ENCODE peak calls at places on chromosomes 4 and X, in six cellular contexts. E is IMR-90, N is A549, Q is neural progenitor cell, B is pancreas, Z is tibial artery. W is an unnamed sample. For H3K9me3, the result is how much of the 10 kb centered on the place peaks cover.

GRCh38 chr4:34972189-34972588 is 1272.1 kb downstream of the ARAP2 start:
- DNase-seq in Q (no peak), B (no peak), Z (no peak), E (no peak), N (no peak), W (no peak)

GRCh38 chr4:80365928-80366327 is 30.4 kb downstream of the CFAP299 start:
- DNase-seq in B (no peak), Q (peak), Z (no peak), N (peak), E (peak), W (peak)

GRCh38 chr4:140095694-140096482 is 58.1 kb downstream of the MAML3 start:
- DNase-seq in Z (no peak), B (no peak), Q (no peak), N (peak), E (peak), W (no peak)

GRCh38 chrX:103879339-103879738 is 47.3 kb upstream of the RAB9B start:
- DNase-seq in N (no peak), Q (no peak), E (peak), B (no peak), Z (no peak), W (no peak)

GRCh38 chrX:22634081-22634480 is 361.4 kb downstream of the CBLL2 start:
- DNase-seq in Q (no peak), E (peak), B (no peak), N (no peak), Z (no peak), W (no peak)

GRCh38 chrX:16869393-16870094 is 618 bp downstream of the RBBP7 start:
- DNase-seq in N (no peak), Q (peak), Z (peak), B (no peak), E (peak), W (peak)

GRCh38 chr4:89491731-89492235 is 184.2 kb upstream of the GPRIN3 start:
- DNase-seq in B (no peak), Z (no peak), N (no peak), E (no peak), Q (no peak), W (no peak)

GRCh38 chr4:16155503-16156169 is 70.6 kb downstream of the TAPT1 start:
- DNase-seq in B (no peak), Q (no peak), N (no peak), Z (no peak), E (no peak), W (no peak)

GRCh38 chr4:26404597-26405323 is 83.9 kb downstream of the RBPJ start:
- DNase-seq in E (no peak), B (no peak), Q (no peak), Z (no peak), N (no peak), W (no peak)
- TF ChIP-seq CTCF in E (no peak), B (no peak), Q (peak), Z (no peak), N (no peak), W (peak)

DNA sequence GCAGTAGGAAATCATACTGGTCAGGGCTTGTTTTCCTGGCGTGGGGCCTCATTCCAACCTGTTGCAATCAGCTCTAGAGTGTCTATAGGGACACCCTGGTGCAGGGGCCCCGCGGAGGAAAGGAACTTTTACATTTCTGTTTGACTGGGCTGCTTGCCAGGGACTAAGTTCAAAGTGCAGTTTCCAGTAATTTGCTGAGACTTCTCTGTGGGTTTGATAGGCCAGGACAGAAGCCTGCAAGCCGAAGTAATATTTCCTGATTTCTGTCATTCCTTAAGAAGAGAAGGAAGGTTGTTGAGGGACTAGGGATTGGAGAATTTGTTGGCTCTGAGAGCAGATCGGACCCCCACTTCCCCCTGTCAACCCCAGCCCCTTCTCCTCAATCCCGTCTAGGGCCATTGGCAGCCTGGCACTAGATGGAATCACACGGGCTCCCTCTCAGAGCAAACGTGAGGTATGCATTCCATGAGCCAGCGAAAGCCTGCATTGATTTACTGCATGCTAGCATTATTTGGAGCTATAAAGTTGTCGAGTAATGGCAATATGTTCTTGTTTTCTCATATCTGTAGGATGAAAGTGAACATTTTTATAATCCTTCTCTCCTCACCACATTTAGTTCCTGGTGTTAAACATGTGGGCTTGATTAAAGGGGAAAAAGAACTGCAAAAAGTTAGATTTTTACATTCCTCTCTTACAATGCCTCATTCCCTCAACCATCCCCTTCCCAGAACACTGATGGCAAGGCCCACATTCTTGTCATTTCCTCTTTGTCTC is 159.1 kb downstream of the SPRY1 start:
- DNase-seq in Z (peak), Q (no peak), B (peak), N (peak), E (peak), W (peak)
- H3K4me3 ChIP-seq in Z (peak), Q (no peak), B (no peak), N (no peak), E (no peak), W (no peak)

GRCh38 chrX:56928546-56928945 is 66.8 kb downstream of the SPIN3 start:
- DNase-seq in Z (no peak), E (no peak), B (no peak), N (no peak), Q (no peak), W (no peak)
- H3K9me3 ChIP-seq in Z (under half), E (under half), B (under half), N (under half), Q (under half), W (under half)

DNA sequence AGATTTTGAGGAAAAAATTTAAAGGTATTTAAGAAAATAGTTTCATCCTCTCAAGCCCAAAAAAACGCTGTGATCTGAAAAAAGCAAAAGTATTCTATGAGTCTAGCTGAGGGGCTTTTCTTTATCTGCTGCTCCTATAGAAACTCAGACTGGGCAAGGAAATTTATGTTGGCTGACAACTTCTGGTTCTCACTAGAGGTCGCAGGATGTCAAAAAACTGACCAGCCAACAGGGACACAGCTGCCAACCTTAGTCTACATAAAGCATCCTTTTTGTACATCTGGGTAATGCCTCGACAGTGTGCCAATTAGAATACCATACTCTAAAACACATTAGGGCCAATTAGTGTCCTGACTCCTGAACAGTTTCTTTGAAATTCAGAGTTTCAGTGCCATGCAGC is 8.8 kb upstream of the TLL1 start:
- DNase-seq in N (no peak), B (no peak), Z (no peak), E (no peak), Q (peak), W (no peak)
- TF ChIP-seq CTCF in N (peak), B (no peak), Z (no peak), E (no peak), Q (peak), W (no peak)